ENCODE peak calls at places on chromosome 14, in nine cellular contexts. Z is K562; Q is lung; B is right cardiac atrium; H is upper lobe of left lung; E is naive thymus-derived CD4-positive, alpha-beta T cell; P is A549; U is HCT116; R is IMR-90. D is an unnamed sample.

GRCh38 chr14:61328629-61329262 is 7.4 kb downstream of the PRKCH start:
- ATAC-seq in H (no peak), R (no peak), U (no peak), E (peak; percentile 32), Q (no peak), P (no peak), B (peak; percentile 70), Z (no peak), D (no peak)

GRCh38 chr14:44866322-44866721 is 95.4 kb downstream of the KLHL28 start:
- ATAC-seq in R (no peak), E (no peak), U (no peak), P (no peak), H (peak; percentile 17), B (no peak), Z (no peak), Q (no peak), D (no peak)

GRCh38 chr14:57052705-57053302 is 215.9 kb downstream of the EXOC5 start:
- ATAC-seq in R (no peak), P (no peak), B (no peak), Z (no peak), U (no peak), Q (no peak), E (no peak), H (no peak), D (no peak)

GRCh38 chr14:32590157-32590556 is 261.1 kb downstream of the AKAP6 start:
- ATAC-seq in E (no peak), H (no peak), U (no peak), B (peak; percentile 53), R (no peak), Q (no peak), P (no peak), Z (no peak), D (no peak)

GRCh38 chr14:75990297-75990696 is 4.7 kb downstream of the IFT43 start:
- ATAC-seq in R (no peak), Q (no peak), B (no peak), U (no peak), Z (no peak), P (no peak), E (no peak), H (no peak), D (no peak)

GRCh38 chr14:70716958-70717357 is 75.2 kb downstream of the TTC9 start:
- ATAC-seq in Z (no peak), P (no peak), H (no peak), B (no peak), Q (no peak), R (no peak), E (no peak), U (no peak), D (no peak)

GRCh38 chr14:99389171-99389826 is 91.4 kb downstream of the SETD3 start:
- ATAC-seq in H (peak; percentile 52), P (peak; percentile 93), R (peak; percentile 66), Q (no peak), Z (peak; percentile 90), U (peak; percentile 90), E (peak; percentile 38), B (peak; percentile 65), D (no peak)

GRCh38 chr14:102591372-102591943 is 991 bp upstream of the RCOR1 start:
- ATAC-seq in B (peak; percentile 15), E (no peak), Q (no peak), H (peak; percentile 12), Z (peak; percentile 18), P (peak; percentile 39), U (peak; percentile 10), R (no peak), D (no peak)

GRCh38 chr14:39880965-39881364 is 448.7 kb upstream of the FBXO33 start:
- ATAC-seq in U (no peak), Z (no peak), E (no peak), P (no peak), B (no peak), H (no peak), Q (no peak), R (no peak), D (no peak)

GRCh38 chr14:79294506-79294905 is 916.8 kb downstream of the DIO2 start:
- ATAC-seq in B (no peak), Z (no peak), E (no peak), Q (peak; percentile 53), U (no peak), H (no peak), R (peak; percentile 90), P (no peak), D (no peak)

GRCh38 chr14:96309128-96309906 is 53.3 kb downstream of the BDKRB1 start:
- ATAC-seq in B (no peak), Q (no peak), U (no peak), R (no peak), H (no peak), P (peak; percentile 87), Z (no peak), E (no peak), D (no peak)

GRCh38 chr14:100124551-100125088 is 34.8 kb downstream of the DEGS2 start:
- ATAC-seq in U (no peak), E (no peak), B (no peak), R (no peak), Q (no peak), H (no peak), P (no peak), Z (no peak), D (no peak)

GRCh38 chr14:91302391-91302790 is 57.9 kb upstream of the GPR68 start:
- ATAC-seq in H (no peak), B (no peak), U (no peak), E (no peak), P (no peak), Q (no peak), R (no peak), Z (no peak), D (no peak)

GRCh38 chr14:68549966-68550705 is 242.7 kb downstream of the ZFP36L1 start:
- ATAC-seq in U (no peak), E (no peak), P (no peak), Z (no peak), B (no peak), Q (no peak), H (no peak), R (no peak), D (no peak)

GRCh38 chr14:61332658-61333029 is 11.3 kb downstream of the PRKCH start:
- ATAC-seq in R (no peak), P (no peak), Q (no peak), H (no peak), Z (no peak), B (no peak), E (no peak), U (no peak), D (no peak)

GRCh38 chr14:68135028-68135427 is 315.4 kb downstream of the RAD51B start:
- ATAC-seq in H (no peak), R (no peak), Q (no peak), P (no peak), U (no peak), E (no peak), Z (no peak), B (no peak), D (no peak)

GRCh38 chr14:94114589-94115067 is 4.1 kb downstream of the IFI27 start:
- ATAC-seq in R (no peak), Z (no peak), B (no peak), Q (no peak), U (no peak), H (no peak), P (no peak), E (no peak), D (no peak)
- H3K4me3 ChIP-seq in R (no peak overlapping the region), Z (no peak overlapping the region), B (no peak overlapping the region), Q (no peak overlapping the region), U (no peak overlapping the region), H (no peak overlapping the region), P (no peak overlapping the region), E (no peak overlapping the region), D (no peak overlapping the region)

GRCh38 chr14:64986578-64987571 is at the start of gene FNTB:
- ATAC-seq in Q (peak; percentile 98), Z (peak; percentile 99), R (peak; percentile 96), B (peak; percentile 99), U (peak; percentile 97), E (peak; percentile 95), P (peak; percentile 97), H (peak; percentile 99), D (peak; percentile 98)

GRCh38 chr14:64979336-64980074 is 7.2 kb upstream of the FNTB start:
- ATAC-seq in H (no peak), Q (no peak), Z (no peak), P (peak; percentile 57), U (peak; percentile 36), R (peak; percentile 86), E (no peak), B (no peak), D (no peak)

DNA sequence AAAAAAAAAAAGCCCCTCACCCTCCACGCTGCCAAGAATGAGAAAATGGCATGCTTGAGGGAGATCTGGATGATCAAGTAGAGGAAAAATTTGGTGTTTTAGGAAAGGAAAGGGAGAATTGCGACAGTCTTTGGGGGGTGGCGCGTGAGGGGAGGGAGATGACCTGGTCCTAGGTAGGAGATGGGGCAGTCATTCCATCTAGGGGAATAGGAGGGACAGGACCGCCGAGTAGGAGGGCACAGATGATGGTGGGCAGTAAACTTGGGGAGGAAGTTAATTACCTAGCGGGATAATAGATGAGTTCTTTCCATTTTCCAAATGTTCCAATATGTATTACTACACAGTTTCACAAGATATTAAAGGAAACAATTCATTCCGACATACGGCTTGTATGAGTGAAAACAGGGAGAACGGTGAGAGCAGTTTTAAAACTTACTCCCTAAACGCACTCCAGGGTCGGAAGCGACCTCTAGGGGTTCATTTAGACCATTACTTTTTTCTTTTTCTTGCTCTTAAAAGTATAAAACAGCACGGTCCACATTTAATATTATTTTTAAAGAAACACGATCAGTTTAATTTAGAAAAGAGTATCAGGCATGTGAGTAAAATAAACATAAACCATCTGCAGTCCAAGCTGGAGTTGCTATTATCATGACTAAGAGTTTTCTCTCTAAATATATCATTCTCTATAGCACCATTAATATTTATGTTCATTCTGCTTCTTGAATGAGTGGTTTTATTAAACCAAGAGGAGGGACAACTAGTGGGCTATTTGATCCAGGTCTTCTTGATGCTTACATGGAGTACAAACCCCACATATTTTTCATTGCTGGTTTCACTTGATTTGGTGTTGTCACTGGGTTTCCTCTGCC is 3.0 kb upstream of the FNTB start:
- ATAC-seq in Q (no peak), H (no peak), Z (no peak), P (peak; percentile 18), B (no peak), E (no peak), U (no peak), R (no peak), D (no peak)
- H3K4me3 ChIP-seq in Q (no peak overlapping the region), H (no peak overlapping the region), Z (no peak overlapping the region), P (peak overlapping the region; percentile 22), B (peak overlapping the region; percentile 33), E (no peak overlapping the region), U (no peak overlapping the region), R (no peak overlapping the region), D (no peak overlapping the region)

GRCh38 chr14:54488646-54489317 is at the start of gene GMFB:
- ATAC-seq in H (peak; percentile 99), Q (peak; percentile 94), R (peak; percentile 94), Z (peak; percentile 94), B (peak; percentile 99), U (peak; percentile 91), P (peak; percentile 95), E (peak; percentile 97), D (peak; percentile 98)
- H3K4me3 ChIP-seq in H (peak within 1 kb of the TSS; percentile 79), Q (peak within 1 kb of the TSS; percentile 61), R (peak within 1 kb of the TSS; percentile 89), Z (peak within 1 kb of the TSS; percentile 88), B (peak within 1 kb of the TSS; percentile 93), U (peak within 1 kb of the TSS; percentile 87), P (peak within 1 kb of the TSS; percentile 84), E (peak within 1 kb of the TSS; percentile 65), D (peak within 1 kb of the TSS; percentile 77)

DNA sequence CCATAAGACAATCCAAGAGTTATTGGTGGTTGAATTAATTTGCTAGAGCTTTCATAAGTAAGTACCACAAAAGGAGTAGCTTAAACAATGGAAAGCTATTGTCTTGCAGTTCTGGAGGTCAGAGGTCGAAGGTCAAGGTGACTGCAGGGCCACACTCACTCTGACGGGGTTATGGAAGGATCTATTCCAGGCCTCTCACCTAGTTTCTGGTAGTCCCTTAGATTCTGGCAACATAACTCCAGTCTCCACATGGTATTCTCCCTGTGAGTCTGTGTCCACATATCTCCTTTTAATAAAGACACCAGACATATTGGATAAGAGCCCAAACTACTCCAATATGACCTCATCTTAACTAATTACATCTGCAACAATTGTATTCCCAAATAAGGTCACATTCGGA is 273.4 kb downstream of the FOXN3 start:
- ATAC-seq in E (no peak), Q (no peak), U (no peak), H (no peak), P (no peak), B (no peak), R (no peak), Z (no peak), D (no peak)
- H3K4me3 ChIP-seq in E (no peak overlapping the region), Q (no peak overlapping the region), U (no peak overlapping the region), H (no peak overlapping the region), P (no peak overlapping the region), B (no peak overlapping the region), R (no peak overlapping the region), Z (no peak overlapping the region), D (no peak overlapping the region)